ENCODE peak calls at places on chromosome 22, in ten cellular contexts. P, M, Y, V, B, X, F, W, N and U are unnamed samples.

GRCh38 chr22:19998232-19998951 is 18.2 kb downstream of the ARVCF start:
- DNase-seq in F (no peak), M (no peak), V (no peak), B (no peak), N (no peak), Y (no peak), P (no peak), X (no peak), W (no peak), U (peak)

GRCh38 chr22:25739659-25740344 is 2.2 kb upstream of the MYO18B start:
- DNase-seq in X (no peak), Y (no peak), M (no peak), W (no peak), V (no peak), N (no peak), F (no peak), B (no peak), P (no peak), U (no peak)

GRCh38 chr22:41919357-41920224 is 4.7 kb upstream of the SHISA8 start:
- DNase-seq in P (peak), W (no peak), N (peak), V (no peak), Y (no peak), F (peak), B (no peak), M (no peak), X (peak), U (peak)

GRCh38 chr22:50326959-50327710 is at the start of gene DENND6B:
- DNase-seq in M (peak), F (peak), V (peak), W (peak), P (no peak), X (peak), N (peak), B (peak), Y (peak), U (peak)

GRCh38 chr22:16559056-16559955 is 33.3 kb downstream of the CCT8L2 start:
- DNase-seq in W (no peak), P (no peak), N (no peak), F (no peak), X (no peak), Y (no peak), B (no peak), V (no peak), M (no peak), U (no peak)

GRCh38 chr22:45226681-45227186 is 14.0 kb downstream of the KIAA0930 start:
- DNase-seq in M (no peak), F (no peak), V (peak), X (no peak), B (no peak), P (no peak), Y (no peak), W (no peak), N (no peak), U (no peak)

GRCh38 chr22:38741576-38741975 is 14.2 kb downstream of the SUN2 start:
- DNase-seq in P (no peak), N (no peak), X (no peak), M (no peak), V (no peak), B (no peak), Y (no peak), W (no peak), F (no peak), U (no peak)

GRCh38 chr22:19995611-19996339 is 20.8 kb downstream of the ARVCF start:
- DNase-seq in X (no peak), B (no peak), V (no peak), M (no peak), P (no peak), Y (no peak), W (no peak), N (no peak), F (no peak), U (no peak)

GRCh38 chr22:32024791-32025190 is 18.3 kb upstream of the SLC5A1 start:
- DNase-seq in N (no peak), M (no peak), B (no peak), X (no peak), P (no peak), Y (no peak), W (no peak), F (no peak), V (peak), U (no peak)

GRCh38 chr22:21816787-21817496 is 50.5 kb downstream of the MAPK1 start:
- DNase-seq in N (peak), Y (peak), F (no peak), M (no peak), V (peak), B (peak), X (no peak), W (peak), P (peak), U (no peak)